ENCODE peak calls at places on chromosomes 11 and 22, in nine cellular contexts. Q, W, U, R, M, H, L, Y and O are unnamed samples.

GRCh38 chr11:22539851-22540376 is 85.7 kb downstream of the FANCF start:
- DNase-seq in Q (no peak), W (peak), U (no peak), R (peak), M (peak), H (no peak), L (no peak), Y (no peak), O (no peak)

GRCh38 chr22:47201996-47202818 is 439.8 kb downstream of the TBC1D22A start:
- DNase-seq in Q (peak), W (no peak), U (no peak), R (no peak), M (no peak), H (no peak), L (no peak), Y (no peak), O (no peak)

GRCh38 chr11:79382301-79382700 is 58.5 kb downstream of the TENM4 start:
- DNase-seq in Q (no peak), W (no peak), U (no peak), R (no peak), M (no peak), H (no peak), L (no peak), Y (no peak), O (no peak)

GRCh38 chr22:23149743-23150238 is 4.5 kb downstream of the RAB36 start:
- DNase-seq in Q (no peak), W (no peak), U (no peak), R (no peak), M (no peak), H (no peak), L (no peak), Y (no peak), O (no peak)

GRCh38 chr22:33472462-33473344 is 414.5 kb upstream of the SYN3 start:
- DNase-seq in Q (no peak), W (peak), U (no peak), R (no peak), M (no peak), H (no peak), L (peak), Y (no peak), O (peak)

GRCh38 chr11:105979997-105980703 is 41.9 kb downstream of the MSANTD4 start:
- DNase-seq in Q (no peak), W (no peak), U (no peak), R (no peak), M (no peak), H (no peak), L (no peak), Y (no peak), O (no peak)

GRCh38 chr11:82927264-82927880 is 25.8 kb downstream of the DDIAS start:
- DNase-seq in Q (no peak), W (peak), U (no peak), R (peak), M (peak), H (peak), L (peak), Y (no peak), O (peak)

GRCh38 chr11:66880484-66881211 is 23.8 kb downstream of the LRFN4 start:
- DNase-seq in Q (no peak), W (peak), U (no peak), R (no peak), M (no peak), H (no peak), L (no peak), Y (no peak), O (no peak)

GRCh38 chr22:31647516-31647915 is 14.5 kb downstream of the PISD start:
- DNase-seq in Q (no peak), W (no peak), U (no peak), R (peak), M (no peak), H (no peak), L (peak), Y (no peak), O (no peak)

GRCh38 chr11:102306048-102306575 is 11.2 kb upstream of the BIRC3 start:
- DNase-seq in Q (no peak), W (no peak), U (no peak), R (no peak), M (peak), H (no peak), L (no peak), Y (no peak), O (no peak)

DNA sequence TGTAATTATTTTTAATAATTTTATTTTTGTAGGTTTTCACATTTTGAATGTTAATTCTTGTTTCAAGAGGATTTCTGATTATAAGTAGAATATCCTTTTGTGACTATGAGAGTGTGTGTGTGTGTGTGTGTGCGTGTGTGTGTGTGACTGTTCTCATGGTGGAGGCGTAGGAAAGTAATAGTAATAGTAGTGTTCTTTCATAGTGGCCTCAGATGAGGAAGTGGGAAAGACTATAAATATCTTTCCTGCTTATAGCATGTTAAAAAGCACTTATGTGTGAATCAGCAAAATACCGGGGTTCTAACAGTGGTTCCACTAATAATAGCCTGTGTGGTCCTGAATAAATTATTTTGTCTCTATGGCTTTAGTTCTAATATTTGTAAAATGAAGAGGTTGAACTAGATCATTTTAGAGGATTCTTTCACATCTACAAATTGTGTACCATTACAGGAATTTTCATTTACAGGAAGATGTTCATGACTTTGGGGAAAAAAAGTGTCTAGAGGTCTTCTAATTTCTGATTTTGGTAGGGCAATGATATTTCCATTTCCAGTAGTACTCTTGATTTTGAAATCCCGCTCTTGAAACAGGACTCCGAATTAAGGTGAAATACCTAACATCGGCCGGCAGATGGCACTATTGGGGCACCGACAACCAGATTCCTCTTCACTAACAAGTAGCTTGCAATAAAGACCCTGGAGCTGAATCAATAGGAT is 29.9 kb upstream of the OR10G7 start:
- DNase-seq in Q (no peak), W (peak), U (no peak), R (peak), M (peak), H (peak), L (peak), Y (peak), O (peak)
- H3K4me3 ChIP-seq in Q (no peak), W (peak), U (peak), R (no peak), M (no peak), H (no peak), L (no peak), Y (no peak), O (no peak)

DNA sequence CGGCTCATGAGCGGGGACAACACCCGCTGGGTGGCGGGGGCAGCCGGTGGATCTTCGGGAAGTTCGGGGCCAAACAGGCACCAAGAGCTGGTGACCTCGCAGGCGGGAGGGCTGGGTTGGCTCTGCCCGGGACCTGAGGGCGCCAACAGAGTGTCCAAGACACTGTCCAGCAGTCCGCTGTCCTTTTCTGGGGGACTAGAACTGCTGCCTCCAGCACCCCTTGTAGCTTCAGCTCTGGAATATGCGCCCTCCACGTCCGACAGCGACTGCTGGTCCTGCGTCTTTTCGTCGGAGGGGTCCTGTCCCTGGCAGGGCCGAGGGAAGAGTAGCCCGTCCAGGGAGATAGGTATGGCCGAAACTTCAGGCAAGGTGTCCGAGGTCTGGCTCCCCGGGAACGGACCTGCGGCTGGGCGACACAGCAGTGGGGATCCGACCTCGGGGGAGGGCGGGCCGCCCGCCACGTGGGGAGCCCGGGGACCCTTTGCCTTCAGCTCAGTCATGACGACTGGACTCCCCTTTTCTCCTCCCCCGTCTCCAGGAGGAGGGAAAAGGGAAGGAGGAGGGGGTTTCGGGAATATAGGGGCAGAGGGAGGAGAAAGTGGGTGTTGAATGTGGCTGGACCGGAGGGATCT is 926 bp downstream of the PGR start:
- DNase-seq in Q (peak), W (no peak), U (no peak), R (no peak), M (peak), H (no peak), L (no peak), Y (no peak), O (no peak)
- TF ChIP-seq CTCF in Q (no peak), W (no peak), U (no peak), R (no peak), M (no peak), H (no peak), L (no peak), Y (no peak), O (no peak)

GRCh38 chr11:2910401-2910955 is 18.7 kb downstream of the PHLDA2 start:
- DNase-seq in Q (no peak), W (no peak), U (no peak), R (no peak), M (no peak), H (no peak), L (no peak), Y (no peak), O (no peak)

GRCh38 chr11:2908130-2908529 is 21.1 kb downstream of the PHLDA2 start:
- DNase-seq in Q (no peak), W (no peak), U (no peak), R (no peak), M (no peak), H (no peak), L (no peak), Y (no peak), O (no peak)

GRCh38 chr11:2911088-2912037 is 17.9 kb downstream of the PHLDA2 start:
- DNase-seq in Q (no peak), W (no peak), U (no peak), R (no peak), M (peak), H (no peak), L (no peak), Y (no peak), O (no peak)

GRCh38 chr11:2912038-2912410 is 17.2 kb downstream of the PHLDA2 start:
- DNase-seq in Q (no peak), W (no peak), U (no peak), R (no peak), M (no peak), H (no peak), L (no peak), Y (peak), O (no peak)

GRCh38 chr11:2909145-2909914 is 19.9 kb downstream of the PHLDA2 start:
- DNase-seq in Q (no peak), W (no peak), U (no peak), R (no peak), M (no peak), H (no peak), L (no peak), Y (no peak), O (no peak)
- H3K4me3 ChIP-seq in Q (peak), W (no peak), U (no peak), R (no peak), M (no peak), H (no peak), L (no peak), Y (no peak), O (no peak)

GRCh38 chr11:88229303-88229702 is 54.1 kb upstream of the RAB38 start:
- DNase-seq in Q (no peak), W (no peak), U (no peak), R (no peak), M (no peak), H (no peak), L (no peak), Y (no peak), O (no peak)

DNA sequence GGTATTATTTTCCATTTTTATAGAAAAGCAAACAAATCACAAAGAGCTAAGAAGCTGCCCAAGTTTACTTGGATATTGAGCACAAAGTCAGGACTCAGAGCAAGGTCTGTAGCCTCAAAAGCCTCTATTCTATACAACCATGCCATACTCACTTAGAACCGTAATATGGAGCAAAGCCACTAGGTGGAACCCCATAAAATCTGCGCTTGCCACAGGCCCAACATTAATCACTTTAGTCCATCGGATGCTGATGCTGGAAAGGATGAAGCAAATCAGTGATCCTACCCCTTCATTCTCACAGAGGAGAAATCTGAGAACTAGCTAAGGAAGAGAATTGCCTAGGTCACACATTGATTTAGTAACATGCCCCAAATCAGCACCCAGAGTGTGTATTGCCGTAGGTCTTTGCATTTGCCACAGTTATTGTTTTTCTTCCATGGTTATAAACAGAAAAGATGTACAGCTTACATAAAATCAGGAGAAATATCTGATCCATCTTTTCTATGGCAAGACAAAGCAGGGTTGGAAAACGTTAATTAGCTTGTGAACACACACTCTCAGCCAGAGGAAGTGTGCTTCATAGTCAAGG is 56.7 kb upstream of the RAB38 start:
- DNase-seq in Q (no peak), W (peak), U (no peak), R (peak), M (peak), H (peak), L (no peak), Y (no peak), O (peak)
- TF ChIP-seq CTCF in Q (peak), W (peak), U (peak), R (peak), M (peak), H (peak), L (peak), Y (peak), O (peak)

GRCh38 chr11:72244317-72245231 is 598 bp upstream of the PHOX2A start:
- DNase-seq in Q (no peak), W (no peak), U (no peak), R (no peak), M (no peak), H (no peak), L (no peak), Y (no peak), O (no peak)

GRCh38 chr11:72243173-72243566 is 806 bp downstream of the PHOX2A start:
- DNase-seq in Q (no peak), W (no peak), U (no peak), R (no peak), M (no peak), H (no peak), L (no peak), Y (no peak), O (no peak)

GRCh38 chr11:72242141-72242540 is 1.8 kb downstream of the PHOX2A start:
- DNase-seq in Q (no peak), W (no peak), U (no peak), R (no peak), M (no peak), H (no peak), L (no peak), Y (no peak), O (no peak)

GRCh38 chr11:72245232-72245816 is 1.3 kb upstream of the PHOX2A start:
- DNase-seq in Q (no peak), W (no peak), U (no peak), R (no peak), M (no peak), H (no peak), L (no peak), Y (no peak), O (no peak)

GRCh38 chr11:72243567-72244316 is at the start of gene PHOX2A:
- DNase-seq in Q (no peak), W (no peak), U (no peak), R (no peak), M (no peak), H (no peak), L (no peak), Y (no peak), O (no peak)
- H3K4me3 ChIP-seq in Q (peak), W (no peak), U (peak), R (no peak), M (no peak), H (peak), L (peak), Y (no peak), O (no peak)

DNA sequence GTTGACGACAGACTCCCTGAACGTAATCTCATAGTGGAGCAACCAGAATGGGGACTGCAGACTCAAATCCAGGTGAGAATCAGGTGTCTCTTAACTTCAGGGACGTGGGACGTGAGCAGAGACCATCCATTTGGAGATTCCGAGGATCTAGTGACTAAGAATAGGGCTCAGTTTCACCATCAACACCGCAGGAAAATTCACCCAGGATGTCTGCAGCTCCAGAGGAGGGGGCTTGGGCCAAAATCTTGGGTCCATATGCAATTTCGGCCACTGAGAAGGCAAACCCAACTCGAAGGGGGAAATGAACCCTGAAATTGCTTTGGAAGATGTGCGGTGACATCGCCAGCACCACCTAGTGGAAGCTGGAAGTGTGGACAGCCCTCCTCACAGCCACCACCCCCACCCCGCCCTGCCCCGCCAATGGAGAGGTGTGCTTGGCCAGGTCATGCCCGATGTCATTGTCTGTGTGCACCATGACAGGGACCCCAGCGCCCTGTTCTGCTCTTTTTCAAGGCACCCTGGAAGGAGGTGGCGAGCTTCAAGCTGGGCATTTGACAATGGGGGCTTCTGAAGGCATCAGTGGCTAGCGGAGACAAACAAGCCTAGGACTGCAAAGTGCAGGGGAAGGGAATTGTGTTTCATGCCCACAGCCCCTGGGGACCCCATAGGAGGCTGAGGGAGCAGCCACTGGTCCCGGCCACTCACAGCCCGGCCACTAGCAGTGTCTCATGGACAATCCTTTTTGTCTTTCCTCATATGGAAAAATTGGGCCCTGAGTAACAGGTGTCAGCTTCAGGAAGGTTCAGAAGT is 24.8 kb downstream of the APOL1 start:
- DNase-seq in Q (no peak), W (peak), U (no peak), R (peak), M (peak), H (no peak), L (no peak), Y (peak), O (no peak)
- TF ChIP-seq CTCF in Q (peak), W (peak), U (peak), R (peak), M (peak), H (peak), L (peak), Y (peak), O (peak)

DNA sequence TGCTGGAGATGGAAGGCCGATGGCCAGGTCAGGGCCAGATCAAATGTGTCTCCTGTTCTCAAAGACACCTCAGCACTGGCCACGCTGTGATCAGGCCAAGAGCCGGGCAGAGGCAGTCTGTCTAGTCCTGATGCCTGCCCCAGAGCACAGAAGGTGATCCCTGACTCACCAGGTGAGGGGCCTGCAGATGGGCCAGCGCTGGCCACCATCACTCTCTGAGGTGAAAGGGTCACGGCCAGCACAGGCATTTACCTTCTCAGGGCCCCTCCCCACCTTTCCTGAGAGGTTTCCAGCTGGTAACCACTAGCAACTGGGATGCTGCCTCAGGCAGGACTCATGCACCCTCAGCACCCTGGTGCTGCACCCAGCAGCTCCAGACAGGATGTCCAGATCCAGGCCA is 2.9 kb downstream of the SBF1 start:
- DNase-seq in Q (no peak), W (no peak), U (no peak), R (no peak), M (no peak), H (no peak), L (no peak), Y (no peak), O (no peak)
- H3K4me3 ChIP-seq in Q (peak), W (no peak), U (no peak), R (no peak), M (no peak), H (no peak), L (no peak), Y (no peak), O (no peak)

GRCh38 chr11:13487661-13488030 is 8.2 kb downstream of the PTH start:
- DNase-seq in Q (no peak), W (no peak), U (no peak), R (no peak), M (no peak), H (no peak), L (no peak), Y (peak), O (no peak)

GRCh38 chr11:13486926-13487660 is 8.7 kb downstream of the PTH start:
- DNase-seq in Q (no peak), W (no peak), U (no peak), R (no peak), M (peak), H (no peak), L (no peak), Y (peak), O (no peak)
- TF ChIP-seq CTCF in Q (no peak), W (peak), U (no peak), R (peak), M (peak), H (peak), L (peak), Y (peak), O (peak)

DNA sequence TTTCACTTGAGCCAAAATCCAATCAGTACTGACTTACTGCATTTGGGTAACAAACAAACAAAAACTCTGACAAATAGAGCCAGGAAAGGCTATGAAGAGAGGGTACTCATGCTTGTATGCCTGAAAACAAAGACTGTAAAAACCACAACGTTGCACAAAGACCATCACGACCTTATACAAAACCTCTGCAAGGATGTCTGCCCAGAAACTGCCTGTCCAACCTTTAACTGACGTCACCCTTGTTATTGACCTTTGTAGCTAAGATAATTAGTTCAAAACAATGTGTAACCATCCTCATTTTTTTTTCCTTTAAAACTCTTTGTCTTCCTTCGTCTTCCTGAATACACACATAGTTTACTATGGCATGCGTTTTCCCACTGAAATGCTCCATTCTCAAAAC is 827 bp upstream of the CREBZF start:
- DNase-seq in Q (no peak), W (no peak), U (no peak), R (peak), M (peak), H (no peak), L (no peak), Y (no peak), O (no peak)
- H3K4me3 ChIP-seq in Q (no peak), W (no peak), U (peak), R (no peak), M (no peak), H (no peak), L (no peak), Y (no peak), O (no peak)

GRCh38 chr11:127230392-127230791 is 229.8 kb upstream of the KIRREL3 start:
- DNase-seq in Q (no peak), W (no peak), U (no peak), R (no peak), M (no peak), H (no peak), L (no peak), Y (no peak), O (no peak)
- TF ChIP-seq CTCF in Q (no peak), W (no peak), U (no peak), R (no peak), M (no peak), H (no peak), L (no peak), Y (no peak), O (no peak)